ENCODE peak calls at places on chromosomes 5 and 9, in eight cellular contexts. N is AG09309, F is dorsolateral prefrontal cortex, K is fibroblast of villous mesenchyme, C is CD14-positive monocyte, O is neural crest cell, D is kidney epithelial cell, J is progenitor cell of endocrine pancreas. Y is an unnamed sample.

GRCh38 chr9:134933076-134933659 is 15.5 kb upstream of the FCN1 start:
- DNase-seq in N (no peak), F (no peak), K (no peak), C (peak; percentile 41), O (no peak), D (no peak), J (no peak), Y (no peak)

GRCh38 chr5:74120585-74120984 is 494.6 kb downstream of the ARHGEF28 start:
- DNase-seq in N (no peak), F (no peak), K (no peak), C (no peak), O (no peak), D (no peak), J (no peak), Y (no peak)

GRCh38 chr5:179530069-179530998 is 20.0 kb upstream of the RUFY1 start:
- DNase-seq in N (no peak), F (no peak), K (peak; percentile 37), C (peak; percentile 58), O (peak; percentile 51), D (no peak), J (peak; percentile 64), Y (peak; percentile 60)

GRCh38 chr9:133050142-133050541 is 11.6 kb upstream of the CEL start:
- DNase-seq in N (no peak), F (peak; percentile 70), K (peak; percentile 60), C (no peak), O (no peak), D (no peak), J (no peak), Y (no peak)

GRCh38 chr5:95835682-95836405 is 13.3 kb upstream of the GLRX start:
- DNase-seq in N (no peak), F (no peak), K (no peak), C (no peak), O (no peak), D (no peak), J (no peak), Y (no peak)

GRCh38 chr9:99139868-99140267 is 35.0 kb downstream of the TGFBR1 start:
- DNase-seq in N (no peak), F (no peak), K (no peak), C (no peak), O (no peak), D (no peak), J (no peak), Y (no peak)

GRCh38 chr5:180791611-180792213 is 10.9 kb downstream of the MGAT1 start:
- DNase-seq in N (no peak), F (no peak), K (no peak), C (no peak), O (no peak), D (no peak), J (no peak), Y (no peak)

GRCh38 chr5:66558562-66558961 is 37.6 kb upstream of the MAST4 start:
- DNase-seq in N (no peak), F (no peak), K (no peak), C (no peak), O (no peak), D (no peak), J (no peak), Y (no peak)

GRCh38 chr9:5389109-5389732 is 48.5 kb downstream of the PLGRKT start:
- DNase-seq in N (peak; percentile 53), F (no peak), K (peak; percentile 82), C (no peak), O (no peak), D (peak; percentile 71), J (no peak), Y (no peak)

GRCh38 chr9:132800038-132800648 is 77.9 kb downstream of the AK8 start:
- DNase-seq in N (peak; percentile 5), F (peak; percentile 84), K (peak; percentile 65), C (no peak), O (peak; percentile 55), D (no peak), J (peak; percentile 54), Y (peak; percentile 42)

GRCh38 chr5:139514486-139514856 is 31.9 kb upstream of the STING1 start:
- DNase-seq in N (no peak), F (no peak), K (no peak), C (no peak), O (no peak), D (no peak), J (no peak), Y (no peak)

GRCh38 chr9:27714388-27714787 is 141.1 kb upstream of the C9orf72 start:
- DNase-seq in N (no peak), F (no peak), K (no peak), C (no peak), O (no peak), D (no peak), J (no peak), Y (no peak)

GRCh38 chr5:172837640-172838039 is 3.6 kb downstream of the ERGIC1 start:
- DNase-seq in N (no peak), F (no peak), K (no peak), C (peak; percentile 63), O (no peak), D (no peak), J (no peak), Y (peak; percentile 44)

GRCh38 chr5:118628672-118629354 is 359.5 kb downstream of the DTWD2 start:
- DNase-seq in N (no peak), F (no peak), K (no peak), C (no peak), O (no peak), D (no peak), J (no peak), Y (no peak)

GRCh38 chr5:52657231-52657645 is 130.5 kb upstream of the ITGA1 start:
- DNase-seq in N (peak; percentile 10), F (no peak), K (peak; percentile 61), C (no peak), O (no peak), D (no peak), J (no peak), Y (no peak)

GRCh38 chr5:114261989-114262388 is 99.9 kb upstream of the KCNN2 start:
- DNase-seq in N (no peak), F (no peak), K (no peak), C (no peak), O (no peak), D (no peak), J (no peak), Y (no peak)

GRCh38 chr5:60703944-60704343 is 4.0 kb upstream of the DEPDC1B start:
- DNase-seq in N (no peak), F (no peak), K (no peak), C (no peak), O (no peak), D (no peak), J (no peak), Y (no peak)

DNA sequence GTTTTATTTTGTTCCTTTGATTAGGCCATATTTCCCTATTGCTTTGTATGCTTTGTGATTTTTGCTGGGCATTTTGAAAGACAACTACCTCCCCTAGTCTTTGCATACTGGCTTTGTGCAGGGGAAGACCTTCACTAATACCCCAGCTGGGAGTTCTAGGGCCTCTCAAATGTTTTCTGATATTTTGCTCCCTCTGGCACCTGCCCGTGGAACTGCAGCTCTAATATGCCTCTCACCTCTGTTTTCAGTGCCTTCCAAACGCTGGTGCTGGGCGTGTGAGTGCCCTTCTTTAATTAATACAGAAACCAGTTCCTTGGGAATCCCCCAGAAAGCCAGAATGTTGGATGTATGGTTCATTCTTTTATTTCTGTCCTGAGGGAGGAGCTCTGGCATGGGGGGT is 204.5 kb downstream of the COMMD10 start:
- DNase-seq in N (no peak), F (no peak), K (no peak), C (no peak), O (no peak), D (no peak), J (no peak), Y (no peak)
- TF ChIP-seq CTCF in N (no peak), F (no peak), K (peak; percentile 30), C (no peak), O (peak; percentile 21), D (peak; percentile 14), J (no peak), Y (no peak)

DNA sequence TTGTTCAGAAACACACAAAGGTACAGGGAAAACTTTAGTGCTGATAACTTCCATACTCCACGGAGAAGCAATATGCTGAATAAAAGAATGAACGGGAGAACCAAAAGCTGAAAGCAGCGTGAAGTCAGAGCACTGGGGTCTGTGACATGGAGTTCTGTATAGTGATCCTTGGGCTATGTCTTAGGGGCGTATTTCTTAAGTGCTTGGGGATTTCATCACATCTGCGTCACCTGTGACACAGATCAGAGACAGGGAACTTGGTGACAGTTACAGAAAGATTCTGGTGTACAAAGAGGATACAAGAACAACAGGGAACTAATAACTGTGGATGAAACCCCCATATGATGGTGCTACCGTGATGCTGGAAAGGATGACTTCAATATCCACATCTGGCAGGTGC is 81.9 kb downstream of the MARCHF3 start:
- DNase-seq in N (no peak), F (no peak), K (no peak), C (no peak), O (no peak), D (no peak), J (no peak), Y (no peak)
- TF ChIP-seq CTCF in N (no peak), F (no peak), K (no peak), C (no peak), O (no peak), D (no peak), J (no peak), Y (no peak)

GRCh38 chr5:30401479-30402058 is 791.9 kb upstream of the CDH6 start:
- DNase-seq in N (no peak), F (no peak), K (no peak), C (no peak), O (peak; percentile 59), D (no peak), J (peak; percentile 31), Y (no peak)
- TF ChIP-seq CTCF in N (no peak), F (peak; percentile 41), K (no peak), C (no peak), O (peak; percentile 76), D (peak; percentile 73), J (peak; percentile 80), Y (no peak)

GRCh38 chr5:116153687-116154174 is 68.9 kb downstream of the COMMD10 start:
- DNase-seq in N (no peak), F (no peak), K (no peak), C (no peak), O (no peak), D (no peak), J (no peak), Y (no peak)

GRCh38 chr5:116154252-116154651 is 69.4 kb downstream of the COMMD10 start:
- DNase-seq in N (no peak), F (no peak), K (no peak), C (no peak), O (no peak), D (no peak), J (no peak), Y (no peak)

GRCh38 chr5:116154931-116155330 is 70.1 kb downstream of the COMMD10 start:
- DNase-seq in N (no peak), F (no peak), K (no peak), C (no peak), O (no peak), D (no peak), J (no peak), Y (no peak)

GRCh38 chr5:116157902-116158301 is 73.1 kb downstream of the COMMD10 start:
- DNase-seq in N (no peak), F (no peak), K (no peak), C (no peak), O (no peak), D (no peak), J (no peak), Y (no peak)

DNA sequence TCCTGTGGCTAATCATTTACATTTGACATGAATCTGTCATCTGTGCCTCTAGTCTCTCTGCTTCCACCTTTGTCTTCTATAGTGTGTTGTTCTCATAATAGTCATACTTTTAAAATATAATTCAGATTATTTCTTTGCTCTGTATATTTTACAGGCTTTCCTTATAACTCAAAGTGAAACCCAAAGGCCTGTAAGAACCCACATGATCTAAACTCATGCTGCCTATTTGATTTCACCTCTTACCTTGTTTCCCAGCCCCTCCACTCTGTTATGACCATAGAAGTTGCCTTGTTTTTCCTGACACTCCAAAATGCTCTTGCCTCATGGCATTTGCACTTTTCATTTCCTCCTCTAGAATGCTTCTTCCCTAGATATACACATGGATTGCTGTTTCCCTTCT is 74.2 kb downstream of the COMMD10 start:
- DNase-seq in N (no peak), F (no peak), K (no peak), C (no peak), O (no peak), D (no peak), J (no peak), Y (no peak)
- TF ChIP-seq CTCF in N (no peak), F (no peak), K (no peak), C (no peak), O (no peak), D (no peak), J (no peak), Y (no peak)

Y was measured in natural killer cell.